ENCODE peak calls at places on chromosome 2, in ten cellular contexts. R is transverse colon, A is upper lobe of left lung, C is A549, I is ovary, V is suprapubic skin, S is GM12878, J is HepG2, D is tibial nerve, L is K562. W is an unnamed sample.

GRCh38 chr2:167127135-167127534 is 238.9 kb downstream of the XIRP2 start:
- DNase-seq in I (no peak), C (peak), V (no peak), L (no peak), D (peak), S (no peak), A (no peak), J (peak), R (no peak), W (no peak)

GRCh38 chr2:156748238-156748637 is 312.1 kb downstream of the GPD2 start:
- DNase-seq in V (no peak), D (no peak), C (no peak), S (no peak), J (no peak), A (no peak), I (no peak), L (no peak), R (no peak), W (no peak)

GRCh38 chr2:168490916-168491605 is 35.0 kb downstream of the CERS6 start:
- DNase-seq in J (no peak), R (no peak), C (no peak), L (peak), D (no peak), V (no peak), I (no peak), A (no peak), S (no peak), W (no peak)

GRCh38 chr2:98472132-98472650 is 27.5 kb downstream of the INPP4A start:
- DNase-seq in V (no peak), D (no peak), C (no peak), L (peak), R (no peak), S (no peak), I (no peak), A (no peak), J (no peak), W (peak)

GRCh38 chr2:215066138-215066537 is 72.3 kb downstream of the ABCA12 start:
- DNase-seq in L (no peak), A (no peak), V (no peak), R (no peak), D (no peak), C (no peak), I (no peak), J (no peak), S (no peak), W (no peak)

GRCh38 chr2:151162185-151162584 is 99.5 kb downstream of the RBM43 start:
- DNase-seq in J (no peak), V (no peak), D (no peak), I (no peak), C (no peak), S (no peak), R (no peak), A (no peak), L (no peak), W (no peak)

GRCh38 chr2:84919885-84920580 is 14.6 kb downstream of the TMSB10 start:
- DNase-seq in D (peak), I (peak), A (no peak), R (peak), S (no peak), L (peak), C (peak), J (peak), V (peak), W (no peak)

GRCh38 chr2:140085674-140086073 is 1305.5 kb upstream of the NXPH2 start:
- DNase-seq in S (no peak), I (no peak), L (no peak), D (no peak), A (no peak), V (no peak), C (no peak), J (no peak), R (no peak), W (no peak)

GRCh38 chr2:39516347-39517101 is 79.4 kb upstream of the MAP4K3 start:
- DNase-seq in C (no peak), S (no peak), J (peak), R (peak), A (no peak), I (peak), V (no peak), L (no peak), D (no peak), W (peak)

GRCh38 chr2:139769633-139770032 is 989.4 kb upstream of the NXPH2 start:
- DNase-seq in R (no peak), V (no peak), S (no peak), C (no peak), D (no peak), I (no peak), L (no peak), A (no peak), J (no peak), W (no peak)

GRCh38 chr2:48886919-48887318 is 131.4 kb upstream of the LHCGR start:
- DNase-seq in C (no peak), S (no peak), L (no peak), A (no peak), R (no peak), V (no peak), I (no peak), J (no peak), D (no peak), W (no peak)

GRCh38 chr2:240791821-240792657 is 28.0 kb downstream of the KIF1A start:
- DNase-seq in R (no peak), J (no peak), I (peak), V (peak), C (no peak), D (no peak), L (no peak), A (peak), S (no peak), W (no peak)

GRCh38 chr2:114821055-114821454 is 378.6 kb downstream of the DPP10 start:
- DNase-seq in I (no peak), S (no peak), A (no peak), V (no peak), C (no peak), R (no peak), J (no peak), D (no peak), L (no peak), W (no peak)

GRCh38 chr2:203692039-203692710 is 14.3 kb upstream of the CD28 start:
- DNase-seq in R (no peak), L (no peak), J (peak), S (no peak), V (no peak), I (no peak), C (no peak), A (no peak), D (peak), W (no peak)

GRCh38 chr2:105425936-105426625 is 27.2 kb upstream of the FHL2 start:
- DNase-seq in I (no peak), J (no peak), C (no peak), D (no peak), V (no peak), A (no peak), L (peak), S (no peak), R (no peak), W (no peak)

GRCh38 chr2:112075490-112076260 is 20.6 kb downstream of the TMEM87B start:
- DNase-seq in C (peak), S (no peak), L (no peak), V (no peak), I (no peak), J (no peak), A (no peak), D (no peak), R (no peak), W (no peak)

GRCh38 chr2:25165992-25166618 is 2.3 kb downstream of the POMC start:
- DNase-seq in C (peak), R (peak), J (peak), L (no peak), D (no peak), S (peak), I (no peak), A (no peak), V (peak), W (peak)

GRCh38 chr2:162221064-162221463 is 22.2 kb downstream of the FAP start:
- DNase-seq in J (peak), S (no peak), C (peak), R (peak), I (peak), V (peak), D (peak), A (peak), L (peak), W (peak)

GRCh38 chr2:179581605-179582004 is 279.8 kb downstream of the ZNF385B start:
- DNase-seq in C (peak), L (no peak), I (no peak), V (no peak), D (no peak), R (no peak), A (no peak), J (no peak), S (no peak), W (no peak)

GRCh38 chr2:8259106-8259840 is 422.6 kb upstream of the ID2 start:
- DNase-seq in C (no peak), I (no peak), R (no peak), S (no peak), D (peak), J (no peak), V (no peak), A (no peak), L (no peak), W (no peak)
- TF ChIP-seq EP300 in C (no peak), I (no peak), R (no peak), S (no peak), D (no peak), J (no peak), V (no peak), A (no peak), L (no peak), W (no peak)

DNA sequence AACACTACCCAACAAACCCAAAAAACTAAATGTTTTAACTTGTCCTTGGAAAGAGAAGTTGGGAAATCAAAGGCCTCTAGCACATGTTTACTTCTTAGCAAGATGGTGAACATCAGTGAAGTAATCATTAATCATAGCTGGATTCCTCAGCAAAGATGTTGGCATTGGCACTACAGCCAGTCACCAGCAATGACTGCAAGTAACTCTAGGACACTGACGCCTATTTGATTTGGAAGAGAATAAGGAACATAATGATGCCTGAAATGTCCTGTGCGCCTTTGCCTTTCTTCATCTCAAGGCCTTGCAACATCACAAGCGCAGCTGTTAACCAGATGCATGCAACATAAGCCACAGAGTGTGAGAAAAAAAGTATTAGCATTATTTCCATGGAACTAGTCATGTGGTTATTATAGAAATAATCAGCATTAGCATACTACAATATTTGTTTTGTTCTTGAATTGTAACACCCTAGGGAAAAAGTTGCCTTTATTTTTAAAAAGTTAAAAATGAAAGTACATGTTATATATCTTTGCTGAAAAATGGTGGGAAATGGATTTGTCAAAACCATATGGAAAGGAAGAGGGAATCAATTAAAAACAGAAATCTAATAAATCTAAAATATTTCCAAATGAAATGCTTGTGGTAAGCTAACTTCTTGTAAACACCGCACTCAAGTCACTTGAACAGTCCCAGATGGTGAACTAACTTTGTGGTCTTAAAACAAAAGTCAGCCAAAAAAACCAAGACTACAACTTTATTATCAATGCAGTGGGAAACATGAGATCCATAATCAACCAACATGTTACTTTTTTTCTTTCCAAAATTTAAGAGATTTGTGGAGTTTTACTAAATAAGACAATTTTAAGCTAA is 55.6 kb downstream of the THADA start:
- DNase-seq in D (peak), R (peak), A (no peak), C (peak), V (peak), J (no peak), S (no peak), I (peak), L (no peak), W (peak)
- TF ChIP-seq EP300 in D (peak), R (peak), A (peak), C (no peak), V (peak), J (no peak), S (no peak), I (peak), L (no peak), W (peak)

DNA sequence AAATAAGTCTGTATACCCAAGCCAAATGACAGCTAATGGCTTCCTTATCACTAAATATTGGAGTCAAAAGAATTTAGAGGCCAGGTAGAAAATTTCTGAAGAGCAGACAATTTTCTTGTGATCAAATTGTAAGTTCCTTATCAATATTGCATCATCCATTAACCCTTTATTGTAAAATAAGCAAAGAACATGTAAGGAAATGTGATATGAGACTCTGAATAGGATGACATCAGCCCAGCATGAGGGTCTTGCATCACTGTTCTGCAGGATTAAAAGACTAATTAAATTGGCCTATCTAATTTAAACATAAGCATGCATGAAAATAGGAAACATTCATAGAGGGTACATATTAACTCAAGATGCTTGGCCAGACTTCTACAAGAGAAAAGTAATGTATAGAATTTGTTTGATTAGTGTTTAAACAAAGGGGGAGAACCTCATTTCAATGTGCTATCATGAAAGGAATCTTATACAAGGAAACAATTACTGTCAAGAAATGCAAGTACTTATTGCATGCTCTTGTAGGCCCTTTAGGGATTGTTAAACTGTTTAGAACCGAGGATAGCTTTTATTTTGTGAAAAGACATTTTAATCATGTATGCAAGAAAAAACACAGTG is 302.9 kb downstream of the PRKCE start:
- DNase-seq in C (no peak), I (no peak), A (no peak), D (no peak), S (no peak), J (no peak), L (no peak), R (no peak), V (no peak), W (no peak)
- TF ChIP-seq EP300 in C (no peak), I (no peak), A (no peak), D (no peak), S (no peak), J (no peak), L (no peak), R (no peak), V (no peak), W (no peak)

GRCh38 chr2:102618452-102619413 is 620 bp upstream of the SLC9A2 start:
- DNase-seq in C (peak), I (no peak), D (no peak), V (no peak), A (no peak), J (no peak), L (peak), R (peak), S (no peak), W (peak)

GRCh38 chr2:102622646-102623045 is 3.3 kb downstream of the SLC9A2 start:
- DNase-seq in V (no peak), D (no peak), L (no peak), C (no peak), R (no peak), I (no peak), J (no peak), A (no peak), S (no peak), W (no peak)

GRCh38 chr2:102619414-102620319 is at the start of gene SLC9A2:
- DNase-seq in R (peak), V (no peak), C (peak), J (no peak), I (no peak), A (peak), D (no peak), L (peak), S (no peak), W (peak)

GRCh38 chr2:102621630-102622029 is 2.3 kb downstream of the SLC9A2 start:
- DNase-seq in J (no peak), R (no peak), A (no peak), D (no peak), V (no peak), C (no peak), S (no peak), I (no peak), L (no peak), W (no peak)

DNA sequence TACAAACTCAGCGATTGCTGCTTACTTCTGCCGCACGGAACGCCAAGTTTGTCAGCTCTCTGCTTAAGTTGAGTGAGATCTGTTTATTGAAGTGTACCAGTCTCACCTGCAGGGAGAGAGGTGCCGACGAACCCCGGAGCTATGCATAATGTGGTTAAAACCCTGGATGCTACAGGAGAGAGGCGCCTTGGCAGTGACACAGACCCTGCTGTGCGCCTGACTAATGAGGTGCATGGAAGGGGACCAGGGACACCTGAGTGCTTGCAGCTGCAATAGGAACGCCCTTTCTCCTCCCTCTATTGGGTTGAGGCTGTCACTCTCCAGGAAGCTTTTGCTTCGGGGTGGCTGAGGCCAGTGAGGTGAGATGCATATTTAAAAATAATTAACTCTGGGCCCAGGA is 1.0 kb downstream of the SLC9A2 start:
- DNase-seq in D (no peak), S (no peak), A (no peak), J (no peak), V (no peak), I (no peak), R (peak), C (peak), L (no peak), W (peak)
- TF ChIP-seq EP300 in D (no peak), S (no peak), A (no peak), J (no peak), V (no peak), I (no peak), R (no peak), C (no peak), L (no peak), W (no peak)

GRCh38 chr2:28228419-28228995 is 164.2 kb upstream of the FOSL2 start:
- DNase-seq in I (no peak), L (no peak), C (peak), R (no peak), D (no peak), S (no peak), V (no peak), J (no peak), A (no peak), W (no peak)

GRCh38 chr2:28234807-28235206 is 157.9 kb upstream of the FOSL2 start:
- DNase-seq in J (no peak), I (no peak), R (no peak), D (no peak), A (no peak), S (no peak), L (no peak), V (no peak), C (no peak), W (no peak)

GRCh38 chr2:28231110-28231621 is 161.5 kb upstream of the FOSL2 start:
- DNase-seq in A (no peak), R (no peak), V (no peak), S (no peak), D (no peak), J (no peak), L (no peak), C (no peak), I (no peak), W (peak)

GRCh38 chr2:28232267-28232666 is 160.4 kb upstream of the FOSL2 start:
- DNase-seq in S (no peak), I (peak), C (peak), D (no peak), L (no peak), V (no peak), J (no peak), R (no peak), A (no peak), W (no peak)

DNA sequence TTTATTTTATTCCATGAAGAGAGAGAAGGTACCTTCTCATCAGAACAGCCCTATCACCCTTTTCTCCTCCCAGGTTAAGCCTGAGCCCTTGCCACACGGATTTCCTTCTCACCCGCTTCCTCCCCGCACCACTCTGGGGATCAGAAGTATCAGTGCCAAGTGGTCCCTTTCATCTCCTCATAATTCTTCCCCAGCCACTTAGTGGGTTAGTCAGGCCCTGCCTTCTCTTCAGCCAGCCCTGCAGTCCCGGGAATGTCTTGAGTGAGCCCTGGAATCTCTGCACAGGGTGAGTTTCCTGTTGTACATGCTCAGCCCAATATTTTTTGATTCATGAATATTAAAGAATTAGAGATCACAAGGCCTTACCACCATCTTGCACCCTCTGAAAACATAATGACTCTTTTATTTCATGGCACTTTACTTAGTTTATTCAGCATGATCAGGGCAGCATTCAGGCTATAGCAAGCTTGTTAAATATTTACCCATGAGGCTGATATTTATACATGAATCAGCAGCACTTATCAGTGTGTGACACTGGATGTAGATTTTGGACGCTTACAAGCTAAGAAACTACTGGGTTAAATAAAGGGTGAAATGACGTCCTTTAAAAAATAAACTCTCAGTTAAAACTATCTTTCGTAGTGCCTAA is 159.5 kb upstream of the FOSL2 start:
- DNase-seq in J (peak), C (peak), L (no peak), I (no peak), A (no peak), V (no peak), S (no peak), D (no peak), R (no peak), W (peak)
- TF ChIP-seq EP300 in J (no peak), C (no peak), L (no peak), I (no peak), A (no peak), V (no peak), S (no peak), D (no peak), R (no peak), W (no peak)

GRCh38 chr2:332592-332991 is 44.7 kb upstream of the ALKAL2 start:
- DNase-seq in L (no peak), J (no peak), I (no peak), V (no peak), S (no peak), C (no peak), D (no peak), R (no peak), A (no peak), W (no peak)

GRCh38 chr2:323035-323434 is 35.1 kb upstream of the ALKAL2 start:
- DNase-seq in V (no peak), L (no peak), C (no peak), D (no peak), J (no peak), S (no peak), I (no peak), R (no peak), A (no peak), W (no peak)

GRCh38 chr2:328761-329160 is 40.9 kb upstream of the ALKAL2 start:
- DNase-seq in L (no peak), D (no peak), S (no peak), J (no peak), I (no peak), V (no peak), R (no peak), C (no peak), A (no peak), W (no peak)
- TF ChIP-seq EP300 in L (no peak), D (no peak), S (no peak), J (no peak), I (no peak), V (no peak), R (no peak), C (no peak), A (no peak), W (no peak)

DNA sequence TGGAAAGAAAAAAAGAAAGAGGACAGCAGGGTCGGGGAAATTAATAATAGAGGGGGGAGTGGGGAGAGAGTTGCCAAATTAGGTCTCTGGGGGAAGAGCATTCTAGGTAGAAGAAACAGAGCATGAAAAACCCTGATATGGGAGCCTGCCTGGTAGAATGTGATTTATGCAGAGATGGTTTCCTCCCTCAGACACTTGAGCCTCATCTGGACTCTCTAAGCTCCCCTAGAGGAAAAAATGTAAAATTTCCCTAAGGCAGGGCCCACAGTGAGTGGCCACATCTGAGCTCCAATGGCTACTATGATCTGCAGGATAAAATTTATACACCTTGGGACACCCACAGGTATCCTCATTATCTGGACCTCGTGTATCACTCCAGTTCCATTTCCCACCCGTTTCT is 20.6 kb upstream of the EPAS1 start:
- DNase-seq in J (no peak), V (no peak), S (no peak), A (no peak), D (no peak), I (no peak), R (no peak), L (no peak), C (peak), W (no peak)
- TF ChIP-seq EP300 in J (no peak), V (no peak), S (no peak), A (no peak), D (no peak), I (no peak), R (no peak), L (no peak), C (no peak), W (no peak)

GRCh38 chr2:169849710-169850109 is 22.5 kb downstream of the UBR3 start:
- DNase-seq in S (no peak), D (no peak), A (no peak), L (no peak), R (no peak), V (no peak), C (no peak), I (no peak), J (no peak), W (no peak)
- TF ChIP-seq EP300 in S (no peak), D (no peak), A (no peak), L (no peak), R (no peak), V (no peak), C (no peak), I (no peak), J (no peak), W (no peak)